ENCODE peak calls at places on chromosomes 16 and 17, in four cellular contexts. J is caudate nucleus, M is heart left ventricle, F is T-cell. I is an unnamed sample.

GRCh38 chr17:65514082-65514481 is 47.4 kb downstream of the AXIN2 start:
- DNase-seq in F (no peak), J (no peak), M (no peak), I (no peak)

GRCh38 chr16:73062640-73063283 is 14.8 kb upstream of the ZFHX3 start:
- DNase-seq in F (no peak), J (no peak), M (no peak), I (peak)

GRCh38 chr16:73215482-73216377 is 167.8 kb upstream of the ZFHX3 start:
- DNase-seq in F (no peak), M (no peak), J (no peak), I (no peak)

GRCh38 chr16:83171396-83171795 is 544.6 kb downstream of the CDH13 start:
- DNase-seq in F (no peak), J (no peak), M (no peak), I (no peak)

GRCh38 chr17:20187049-20187448 is 177.9 kb downstream of the SPECC1 start:
- DNase-seq in M (no peak), J (no peak), F (no peak), I (no peak)

GRCh38 chr16:85372627-85373372 is 240.3 kb upstream of the GSE1 start:
- DNase-seq in F (no peak), J (no peak), M (no peak), I (no peak)

GRCh38 chr16:4309833-4310266 is 6.0 kb upstream of the GLIS2 start:
- DNase-seq in F (peak), J (no peak), M (no peak), I (peak)

GRCh38 chr17:60557805-60558204 is 31.8 kb upstream of the APPBP2 start:
- DNase-seq in M (no peak), J (no peak), F (no peak), I (no peak)

GRCh38 chr16:31243734-31244670 is 15.8 kb upstream of the ITGAM start:
- DNase-seq in J (no peak), M (no peak), F (no peak), I (no peak)

GRCh38 chr16:28478511-28479180 is 6.5 kb upstream of the NPIPB7 start:
- DNase-seq in J (no peak), F (no peak), M (no peak), I (no peak)

GRCh38 chr17:67378444-67379250 is 1.6 kb downstream of the PITPNC1 start:
- DNase-seq in F (peak), M (peak), J (no peak), I (peak)

GRCh38 chr17:6706499-6706898 is 6.7 kb downstream of the SLC13A5 start:
- DNase-seq in J (no peak), M (no peak), F (no peak), I (no peak)

GRCh38 chr16:84754353-84754856 is 54.6 kb downstream of the USP10 start:
- DNase-seq in M (peak), J (no peak), F (peak), I (no peak)

GRCh38 chr17:50916026-50916707 is 50.0 kb upstream of the TOB1 start:
- DNase-seq in F (no peak), J (no peak), M (no peak), I (no peak)

GRCh38 chr17:3887811-3888210 is 5.0 kb downstream of the CAMKK1 start:
- DNase-seq in J (no peak), F (no peak), M (no peak), I (no peak)

GRCh38 chr17:38326996-38327792 is 16.6 kb downstream of the GPR179 start:
- DNase-seq in F (no peak), J (no peak), M (peak), I (no peak)

GRCh38 chr17:28973414-28973813 is 22.1 kb upstream of the PHF12 start:
- DNase-seq in J (no peak), F (no peak), M (peak), I (peak)

GRCh38 chr16:86834451-86835035 is 256.2 kb downstream of the FOXL1 start:
- DNase-seq in F (no peak), M (no peak), J (no peak), I (no peak)

GRCh38 chr16:53220585-53220984 is 165.8 kb downstream of the CHD9 start:
- DNase-seq in J (no peak), F (no peak), M (no peak), I (no peak)

GRCh38 chr16:66204761-66205160 is 161.7 kb upstream of the CDH5 start:
- DNase-seq in M (no peak), F (no peak), J (no peak), I (no peak)

GRCh38 chr16:54239441-54239840 is 47.1 kb downstream of the IRX3 start:
- DNase-seq in M (peak), F (no peak), J (no peak), I (peak)

GRCh38 chr16:29694384-29695195 is 15.6 kb downstream of the QPRT start:
- DNase-seq in M (no peak), J (no peak), F (no peak), I (no peak)

GRCh38 chr17:40545660-40546059 is 19.6 kb downstream of the CCR7 start:
- DNase-seq in F (no peak), M (peak), J (no peak), I (no peak)

GRCh38 chr17:6455321-6455705 is 11.1 kb downstream of the PIMREG start:
- DNase-seq in J (no peak), M (no peak), F (peak), I (peak)

GRCh38 chr17:82065638-82066303 is at the start of gene DUS1L:
- DNase-seq in M (peak), J (no peak), F (peak), I (peak)

GRCh38 chr16:55643161-55643970 is 12.4 kb upstream of the SLC6A2 start:
- DNase-seq in F (no peak), M (no peak), J (no peak), I (no peak)

GRCh38 chr17:43601280-43602050 is 55.3 kb upstream of the ETV4 start:
- DNase-seq in J (no peak), M (peak), F (no peak), I (peak)

GRCh38 chr17:59513934-59514841 is 51.2 kb upstream of the DHX40 start:
- DNase-seq in M (peak), J (no peak), F (no peak), I (peak)

GRCh38 chr16:89443727-89444084 is 46.7 kb downstream of the ANKRD11 start:
- DNase-seq in M (no peak), J (no peak), F (no peak), I (peak)